ENCODE peak calls at places on chromosomes 7 and 10, in seven cellular contexts. F, E, P, S, G, I and D are unnamed samples. For H3K36me3, the result is how much of the 10 kb centered on the place peaks cover.

GRCh38 chr7:31145339-31145738 is 93.2 kb downstream of the ADCYAP1R1 start:
- DNase-seq in F (no peak), E (no peak), P (no peak), S (no peak), G (no peak), I (no peak), D (no peak)

GRCh38 chr7:151558575-151558974 is 38.9 kb upstream of the RHEB start:
- DNase-seq in F (no peak), E (no peak), P (no peak), S (no peak), G (no peak), I (no peak), D (no peak)

GRCh38 chr10:42754155-42755027 is 28.2 kb upstream of the BMS1 start:
- DNase-seq in F (peak), E (no peak), P (peak), S (peak), G (peak), I (no peak), D (no peak)

GRCh38 chr7:123871998-123872867 is 27.3 kb downstream of the HYAL4 start:
- DNase-seq in F (peak), E (peak), P (peak), S (no peak), G (peak), I (peak), D (peak)

GRCh38 chr7:115217373-115217772 is 295.5 kb downstream of the MDFIC start:
- DNase-seq in F (no peak), E (no peak), P (no peak), S (no peak), G (no peak), I (no peak), D (no peak)

GRCh38 chr7:155878674-155879073 is 66.4 kb upstream of the SHH start:
- DNase-seq in F (no peak), E (no peak), P (no peak), S (no peak), G (no peak), I (peak), D (no peak)

GRCh38 chr7:10312942-10313341 is 660.7 kb upstream of the PHF14 start:
- DNase-seq in F (no peak), E (no peak), P (no peak), S (no peak), G (no peak), I (no peak), D (no peak)

GRCh38 chr7:101998029-101998903 is 180.8 kb downstream of the CUX1 start:
- DNase-seq in F (no peak), E (no peak), P (no peak), S (no peak), G (no peak), I (no peak), D (no peak)

GRCh38 chr7:32479574-32480200 is 10.5 kb downstream of the LSM5 start:
- DNase-seq in F (peak), E (no peak), P (no peak), S (no peak), G (peak), I (no peak), D (no peak)

GRCh38 chr10:19412531-19412930 is 363.9 kb downstream of the MALRD1 start:
- DNase-seq in F (peak), E (no peak), P (no peak), S (no peak), G (no peak), I (no peak), D (peak)

GRCh38 chr7:94509264-94509878 is at the start of gene CASD1:
- DNase-seq in F (peak), E (peak), P (peak), S (peak), G (peak), I (peak), D (no peak)

GRCh38 chr10:74910604-74911355 is 84.4 kb downstream of the KAT6B start:
- DNase-seq in F (no peak), E (no peak), P (no peak), S (no peak), G (no peak), I (no peak), D (no peak)

GRCh38 chr10:115854740-115855435 is 418.1 kb downstream of the GFRA1 start:
- DNase-seq in F (no peak), E (no peak), P (no peak), S (no peak), G (no peak), I (no peak), D (no peak)

GRCh38 chr10:51010977-51011376 is 63.3 kb upstream of the PRKG1 start:
- DNase-seq in F (peak), E (no peak), P (no peak), S (no peak), G (peak), I (no peak), D (peak)

GRCh38 chr7:25054849-25055248 is 70.2 kb downstream of the CYCS start:
- DNase-seq in F (no peak), E (no peak), P (no peak), S (no peak), G (no peak), I (no peak), D (no peak)

GRCh38 chr7:99729501-99730261 is 5.3 kb downstream of the CYP3A7 start:
- DNase-seq in F (no peak), E (no peak), P (no peak), S (no peak), G (no peak), I (peak), D (peak)

GRCh38 chr10:128867119-128867518 is 599.9 kb upstream of the MGMT start:
- DNase-seq in F (no peak), E (no peak), P (no peak), S (no peak), G (no peak), I (no peak), D (no peak)

GRCh38 chr7:99359465-99360154 is 14.9 kb upstream of the ARPC1B start:
- DNase-seq in F (no peak), E (no peak), P (no peak), S (no peak), G (no peak), I (no peak), D (peak)

GRCh38 chr10:43287056-43288007 is 20.5 kb upstream of the RASGEF1A start:
- DNase-seq in F (peak), E (no peak), P (no peak), S (peak), G (peak), I (peak), D (no peak)

GRCh38 chr7:110852156-110852858 is 238.6 kb upstream of the LRRN3 start:
- DNase-seq in F (no peak), E (no peak), P (no peak), S (no peak), G (no peak), I (no peak), D (no peak)

GRCh38 chr10:74963549-74963948 is 137.1 kb downstream of the KAT6B start:
- DNase-seq in F (no peak), E (no peak), P (no peak), S (no peak), G (no peak), I (no peak), D (no peak)

DNA sequence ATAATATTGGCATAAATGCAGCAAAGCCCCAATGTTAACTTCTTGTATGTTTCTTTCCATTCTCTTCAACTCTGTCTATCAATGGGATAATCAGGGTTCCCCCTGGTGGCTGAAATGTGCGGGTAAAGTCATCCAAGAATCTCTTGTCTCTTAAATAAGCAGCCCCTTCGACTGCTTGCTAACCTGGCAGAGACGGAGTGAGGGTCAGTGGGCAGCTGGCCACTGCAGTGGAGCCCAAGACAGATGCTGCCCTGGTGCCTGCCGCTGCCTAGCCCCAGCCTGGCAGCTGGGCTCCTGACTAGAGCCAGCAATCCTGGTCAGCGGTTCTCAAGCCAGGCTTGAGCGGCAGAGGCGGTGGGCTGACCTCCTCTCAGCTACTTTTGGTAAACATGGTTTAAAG is 248.9 kb downstream of the COBL start:
- DNase-seq in F (peak), E (peak), P (peak), S (no peak), G (peak), I (peak), D (peak)
- TF ChIP-seq CTCF in F (peak), E (peak), P (peak), S (peak), G (peak), I (peak), D (peak)

GRCh38 chr10:30042820-30043219 is 16.6 kb downstream of the JCAD start:
- DNase-seq in F (no peak), E (no peak), P (no peak), S (no peak), G (no peak), I (no peak), D (no peak)
- H3K36me3 ChIP-seq in F (under half), E (under half), P (under half), S (under half), G (under half), I (under half), D (under half)

GRCh38 chr10:125134916-125135770 is 25.2 kb downstream of the CTBP2 start:
- DNase-seq in F (no peak), E (peak), P (no peak), S (peak), G (peak), I (no peak), D (no peak)

GRCh38 chr10:125135771-125136035 is 24.7 kb downstream of the CTBP2 start:
- DNase-seq in F (no peak), E (no peak), P (no peak), S (peak), G (no peak), I (no peak), D (no peak)

GRCh38 chr10:125140151-125140550 is 20.2 kb downstream of the CTBP2 start:
- DNase-seq in F (no peak), E (peak), P (no peak), S (no peak), G (no peak), I (no peak), D (no peak)

GRCh38 chr10:125136087-125136486 is 24.3 kb downstream of the CTBP2 start:
- DNase-seq in F (no peak), E (peak), P (no peak), S (peak), G (no peak), I (no peak), D (no peak)

DNA sequence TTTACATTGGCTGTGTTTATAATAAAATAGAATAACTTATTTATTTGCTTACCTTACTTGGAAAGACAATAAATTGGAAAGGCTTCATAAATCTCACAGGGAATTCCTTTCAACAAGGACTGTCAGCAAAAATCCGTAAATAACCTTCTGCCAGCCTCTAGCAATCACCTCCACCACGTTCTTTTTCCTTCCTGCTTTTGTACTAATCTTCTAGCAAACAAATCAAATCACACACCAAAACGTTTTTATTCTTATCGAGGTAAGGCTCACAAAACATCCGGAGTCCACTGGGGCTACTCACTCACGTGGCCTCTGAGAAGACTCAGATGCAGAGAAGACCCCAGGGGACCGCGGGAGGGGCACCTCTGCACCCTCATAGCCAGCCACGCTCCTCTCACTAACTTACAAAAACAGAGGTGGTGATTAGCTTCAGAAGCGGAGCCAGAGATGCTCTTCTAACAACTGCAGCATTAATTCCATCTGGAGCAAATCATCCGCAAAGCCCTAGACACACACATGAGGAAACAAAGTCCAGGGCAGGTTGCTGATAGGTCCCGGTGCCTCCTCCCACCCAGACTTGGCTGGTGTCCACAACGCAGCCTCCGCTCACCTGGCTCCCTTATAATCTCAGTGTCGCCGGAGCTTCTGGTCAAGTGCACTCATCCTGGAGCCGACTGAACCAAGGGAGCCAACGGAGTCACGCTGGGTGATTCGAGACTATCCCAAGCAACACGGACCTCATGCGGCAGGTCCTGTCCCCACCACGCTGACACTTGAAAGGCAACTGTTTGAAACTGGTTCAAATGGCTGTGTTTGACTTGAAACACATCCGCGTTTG is 22.5 kb downstream of the CTBP2 start:
- DNase-seq in F (peak), E (peak), P (no peak), S (peak), G (peak), I (no peak), D (no peak)
- TF ChIP-seq CTCF in F (no peak), E (no peak), P (peak), S (no peak), G (no peak), I (no peak), D (no peak)

GRCh38 chr10:103884681-103885139 is 29.3 kb upstream of the SH3PXD2A start:
- DNase-seq in F (peak), E (peak), P (no peak), S (no peak), G (peak), I (no peak), D (peak)

GRCh38 chr10:103879409-103879808 is 24.0 kb upstream of the SH3PXD2A start:
- DNase-seq in F (no peak), E (no peak), P (no peak), S (no peak), G (no peak), I (no peak), D (no peak)

GRCh38 chr10:103879831-103880230 is 24.5 kb upstream of the SH3PXD2A start:
- DNase-seq in F (no peak), E (no peak), P (no peak), S (no peak), G (no peak), I (no peak), D (no peak)

GRCh38 chr10:103882285-103883007 is 27.1 kb upstream of the SH3PXD2A start:
- DNase-seq in F (no peak), E (no peak), P (no peak), S (no peak), G (no peak), I (no peak), D (no peak)

GRCh38 chr10:103881420-103882284 is 26.3 kb upstream of the SH3PXD2A start:
- DNase-seq in F (no peak), E (no peak), P (peak), S (no peak), G (no peak), I (no peak), D (no peak)
- H3K36me3 ChIP-seq in F (under half), E (under half), P (under half), S (half or more), G (under half), I (half or more), D (under half)

DNA sequence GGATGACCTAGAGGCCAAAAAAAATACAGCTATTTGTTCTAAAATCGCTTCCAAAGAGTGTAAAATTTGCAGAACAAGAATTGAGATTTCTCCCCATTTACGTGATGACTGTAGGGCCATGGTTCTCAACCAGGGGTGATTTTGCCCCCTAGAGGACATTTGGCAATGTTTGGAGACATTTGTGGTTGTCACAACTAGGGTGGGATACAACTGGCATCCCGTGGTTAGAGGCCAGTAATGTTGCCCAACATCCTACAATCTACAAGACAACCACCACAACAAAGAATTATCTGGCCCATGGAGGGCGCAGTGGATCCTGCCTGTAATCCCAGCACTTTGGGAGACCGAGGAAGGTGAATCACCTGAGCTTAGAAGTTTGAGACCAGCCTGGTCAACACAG is 22.8 kb upstream of the MALSU1 start:
- DNase-seq in F (no peak), E (no peak), P (no peak), S (no peak), G (no peak), I (no peak), D (no peak)
- TF ChIP-seq CTCF in F (no peak), E (no peak), P (no peak), S (no peak), G (no peak), I (no peak), D (no peak)

GRCh38 chr7:44058759-44059218 is 6.6 kb downstream of the PGAM2 start:
- DNase-seq in F (no peak), E (peak), P (no peak), S (no peak), G (no peak), I (peak), D (no peak)

GRCh38 chr7:44059219-44060090 is 5.9 kb downstream of the PGAM2 start:
- DNase-seq in F (no peak), E (peak), P (no peak), S (peak), G (no peak), I (peak), D (peak)

GRCh38 chr7:44060948-44061644 is 4.3 kb downstream of the PGAM2 start:
- DNase-seq in F (no peak), E (peak), P (no peak), S (peak), G (no peak), I (peak), D (no peak)

GRCh38 chr7:44061645-44062179 is 3.7 kb downstream of the PGAM2 start:
- DNase-seq in F (no peak), E (peak), P (no peak), S (peak), G (no peak), I (peak), D (no peak)

GRCh38 chr7:44060091-44060947 is 5.0 kb downstream of the PGAM2 start:
- DNase-seq in F (no peak), E (peak), P (no peak), S (peak), G (no peak), I (peak), D (no peak)
- H3K36me3 ChIP-seq in F (under half), E (under half), P (under half), S (half or more), G (under half), I (half or more), D (under half)

DNA sequence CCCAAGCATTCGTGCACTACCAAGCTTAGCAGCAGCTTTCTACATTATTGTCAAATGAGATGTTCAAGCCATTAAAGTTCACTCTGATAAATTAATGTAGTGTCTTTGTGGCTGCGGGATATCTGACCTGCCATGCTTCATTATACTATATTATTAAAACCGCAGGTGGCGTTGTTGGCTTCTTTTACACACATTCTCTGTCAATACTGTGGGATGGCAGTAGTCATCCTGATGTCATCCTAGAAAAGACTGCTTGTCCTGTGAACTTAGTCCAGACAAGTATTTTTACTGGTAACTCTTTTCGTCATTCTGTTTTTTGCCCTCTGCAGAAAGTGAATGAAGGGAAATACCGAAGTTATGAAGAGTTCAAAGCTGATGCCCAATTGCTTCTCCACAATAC is 103.9 kb downstream of the ZMYND11 start:
- DNase-seq in F (peak), E (no peak), P (no peak), S (no peak), G (no peak), I (no peak), D (no peak)
- TF ChIP-seq CTCF in F (no peak), E (no peak), P (no peak), S (no peak), G (no peak), I (no peak), D (no peak)

DNA sequence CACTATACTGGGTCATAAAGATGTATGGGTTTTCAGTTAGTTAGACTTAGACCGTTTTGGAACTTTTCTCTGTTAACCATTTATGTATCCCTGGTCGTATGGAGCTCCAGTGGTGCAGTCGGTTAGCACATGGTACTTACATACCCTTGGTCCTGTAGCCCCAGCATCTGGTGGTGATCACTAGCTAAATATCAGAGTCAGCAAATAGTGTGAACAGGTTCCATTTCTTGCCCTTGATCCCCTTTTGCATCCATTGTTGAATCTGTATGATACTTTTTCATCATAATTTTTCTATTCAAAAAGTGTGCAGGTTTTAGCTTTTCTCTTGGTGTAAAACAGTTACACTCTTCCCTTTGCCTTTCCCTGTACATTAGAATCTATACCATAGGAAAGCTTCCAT is 15.9 kb downstream of the NIPSNAP2 start:
- DNase-seq in F (no peak), E (no peak), P (no peak), S (no peak), G (no peak), I (no peak), D (no peak)
- H3K36me3 ChIP-seq in F (under half), E (under half), P (under half), S (half or more), G (under half), I (half or more), D (under half)

DNA sequence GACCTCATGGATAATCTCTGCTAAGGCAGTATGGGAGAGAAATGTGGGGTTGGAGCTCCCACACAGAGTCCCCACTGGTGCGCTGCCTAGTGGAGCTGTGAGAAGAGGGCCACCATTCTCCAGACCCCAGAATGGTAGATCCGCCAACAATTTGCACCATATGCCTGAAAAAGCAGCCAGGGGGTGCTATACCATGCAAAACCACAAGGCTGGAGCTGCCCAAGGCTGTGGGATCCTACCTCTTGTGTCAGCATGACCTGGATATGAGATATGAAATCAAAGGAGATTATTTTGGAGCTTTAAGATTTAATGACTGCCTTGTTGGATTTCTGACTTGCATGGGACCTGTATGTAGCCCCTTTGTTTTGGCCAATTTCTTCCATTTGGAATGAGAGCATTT is 27.0 kb upstream of the SAMD9L start:
- DNase-seq in F (no peak), E (no peak), P (no peak), S (no peak), G (no peak), I (no peak), D (no peak)
- TF ChIP-seq CTCF in F (no peak), E (no peak), P (no peak), S (no peak), G (no peak), I (no peak), D (no peak)

DNA sequence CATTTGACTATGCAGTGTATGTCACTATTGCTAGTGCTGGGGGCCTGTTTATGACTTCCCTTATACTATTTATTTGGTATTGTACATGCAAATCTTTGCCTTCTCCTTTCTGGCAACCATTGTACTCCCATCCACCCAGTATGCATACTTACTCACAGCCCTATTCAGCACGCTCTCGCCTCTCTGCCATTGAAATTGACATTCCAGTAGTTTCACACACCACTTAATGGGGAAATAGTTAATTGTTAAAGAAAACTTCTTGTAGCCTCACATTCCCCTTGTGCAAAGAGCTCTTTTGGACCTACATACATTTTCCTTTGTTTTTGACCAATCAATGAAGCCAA is 9.9 kb downstream of the CLDN12 start:
- DNase-seq in F (no peak), E (no peak), P (no peak), S (no peak), G (no peak), I (no peak), D (no peak)
- H3K36me3 ChIP-seq in F (under half), E (under half), P (under half), S (under half), G (under half), I (under half), D (under half)